ENCODE peak calls at places on chromosomes 3 and 15, in five cellular contexts. T, C, R, E and V are unnamed samples.

GRCh38 chr3:147816770-147817169 is 407.6 kb downstream of the ZIC1 start:
- DNase-seq in T (no peak), C (peak; percentile 43), E (no peak), R (no peak), V (peak; percentile 63)

GRCh38 chr3:57184516-57184915 is 15.3 kb downstream of the HESX1 start:
- DNase-seq in C (no peak), T (no peak), R (no peak), E (no peak), V (no peak)

GRCh38 chr15:89450076-89451006 is 46.0 kb downstream of the RHCG start:
- DNase-seq in R (no peak), T (no peak), C (no peak), E (peak; percentile 79), V (peak; percentile 4)

GRCh38 chr3:13420817-13421755 is 964 bp upstream of the NUP210 start:
- DNase-seq in R (no peak), E (peak; percentile 65), C (no peak), T (peak; percentile 24), V (no peak)

GRCh38 chr3:44729384-44729910 is at the start of gene ZNF501:
- DNase-seq in R (peak; percentile 67), T (peak; percentile 43), C (peak; percentile 95), E (peak; percentile 96), V (peak; percentile 92)

GRCh38 chr15:31327674-31328424 is 1.2 kb downstream of the KLF13 start:
- DNase-seq in C (peak; percentile 63), T (no peak), R (no peak), E (peak; percentile 76), V (peak; percentile 39)

GRCh38 chr3:125461896-125462295 is 58.1 kb downstream of the SNX4 start:
- DNase-seq in R (no peak), C (no peak), T (no peak), E (no peak), V (peak; percentile 5)

GRCh38 chr15:70466895-70467529 is 296.3 kb downstream of the UACA start:
- DNase-seq in T (no peak), R (peak; percentile 26), C (peak; percentile 77), E (peak; percentile 83), V (peak; percentile 73)

GRCh38 chr3:65944252-65944651 is 94.5 kb downstream of the MAGI1 start:
- DNase-seq in R (no peak), C (no peak), E (no peak), T (no peak), V (no peak)

GRCh38 chr15:90035835-90036220 is 34.7 kb downstream of the ZNF710 start:
- DNase-seq in E (no peak), C (no peak), T (no peak), R (no peak), V (no peak)

GRCh38 chr3:71208273-71209095 is 375.0 kb downstream of the FOXP1 start:
- DNase-seq in R (no peak), T (no peak), C (no peak), E (peak; percentile 64), V (peak; percentile 25)

GRCh38 chr3:147939425-147940196 is 530.4 kb downstream of the ZIC1 start:
- DNase-seq in T (no peak), C (no peak), R (no peak), E (no peak), V (no peak)

GRCh38 chr3:136545664-136546266 is 206.4 kb downstream of the STAG1 start:
- DNase-seq in E (no peak), C (peak; percentile 43), R (no peak), T (no peak), V (peak; percentile 48)

GRCh38 chr15:25374143-25374542 is 64.7 kb downstream of the UBE3A start:
- DNase-seq in R (no peak), C (no peak), T (no peak), E (no peak), V (no peak)

GRCh38 chr15:47384316-47384715 is 333.0 kb upstream of the SEMA6D start:
- DNase-seq in C (peak; percentile 92), T (no peak), R (peak; percentile 77), E (no peak), V (peak; percentile 89)

GRCh38 chr3:161914703-161915102 is 418.1 kb downstream of the OTOL1 start:
- DNase-seq in C (peak; percentile 75), R (peak; percentile 30), E (peak; percentile 79), T (no peak), V (peak; percentile 63)

GRCh38 chr3:83426311-83426710 is 1532.5 kb upstream of the CADM2 start:
- DNase-seq in R (no peak), E (no peak), T (no peak), C (no peak), V (no peak)

GRCh38 chr3:191688756-191689433 is 227.9 kb downstream of the PYDC2 start:
- DNase-seq in E (peak; percentile 65), T (no peak), R (no peak), C (no peak), V (no peak)

GRCh38 chr15:74227968-74228722 is 8.0 kb upstream of the CCDC33 start:
- DNase-seq in R (no peak), C (peak; percentile 71), T (no peak), E (peak; percentile 55), V (peak; percentile 34)

GRCh38 chr3:175192536-175192935 is 333.4 kb downstream of the NAALADL2 start:
- DNase-seq in E (no peak), C (peak; percentile 24), R (no peak), T (no peak), V (peak; percentile 25)

GRCh38 chr15:80636675-80637074 is 58.4 kb upstream of the ABHD17C start:
- DNase-seq in R (no peak), T (no peak), C (no peak), E (peak; percentile 61), V (no peak)

GRCh38 chr3:120432105-120432860 is 18.5 kb downstream of the FSTL1 start:
- DNase-seq in R (peak; percentile 77), C (peak; percentile 97), T (no peak), E (peak; percentile 81), V (peak; percentile 97)

GRCh38 chr3:9121366-9121765 is 128.1 kb downstream of the SRGAP3 start:
- DNase-seq in E (no peak), T (no peak), R (no peak), C (no peak), V (no peak)

GRCh38 chr15:89680282-89680873 is 1.2 kb upstream of the PLIN1 start:
- DNase-seq in C (peak; percentile 97), T (no peak), R (no peak), E (no peak), V (peak; percentile 98)

GRCh38 chr15:39140060-39140604 is 440.7 kb upstream of the THBS1 start:
- DNase-seq in R (peak; percentile 95), C (peak; percentile 94), E (no peak), T (no peak), V (peak; percentile 92)

GRCh38 chr3:184175981-184176376 is 1.3 kb downstream of the AP2M1 start:
- DNase-seq in R (no peak), C (no peak), E (no peak), T (no peak), V (no peak)

GRCh38 chr3:184177767-184178306 is 3.2 kb downstream of the AP2M1 start:
- DNase-seq in C (no peak), T (no peak), E (no peak), R (no peak), V (no peak)

GRCh38 chr3:184175506-184175905 is 851 bp downstream of the AP2M1 start:
- DNase-seq in R (no peak), C (no peak), E (peak; percentile 70), T (no peak), V (no peak)

GRCh38 chr3:184177331-184177731 is 2.7 kb downstream of the AP2M1 start:
- DNase-seq in C (peak; percentile 77), T (no peak), R (no peak), E (no peak), V (peak; percentile 52)

GRCh38 chr3:184176377-184177330 is 2.0 kb downstream of the AP2M1 start:
- DNase-seq in R (peak; percentile 88), E (peak; percentile 98), T (no peak), C (peak; percentile 95), V (peak; percentile 92)
- TF ChIP-seq CTCF in R (no peak), E (peak; percentile 26), T (no peak), C (no peak), V (peak; percentile 6)

DNA sequence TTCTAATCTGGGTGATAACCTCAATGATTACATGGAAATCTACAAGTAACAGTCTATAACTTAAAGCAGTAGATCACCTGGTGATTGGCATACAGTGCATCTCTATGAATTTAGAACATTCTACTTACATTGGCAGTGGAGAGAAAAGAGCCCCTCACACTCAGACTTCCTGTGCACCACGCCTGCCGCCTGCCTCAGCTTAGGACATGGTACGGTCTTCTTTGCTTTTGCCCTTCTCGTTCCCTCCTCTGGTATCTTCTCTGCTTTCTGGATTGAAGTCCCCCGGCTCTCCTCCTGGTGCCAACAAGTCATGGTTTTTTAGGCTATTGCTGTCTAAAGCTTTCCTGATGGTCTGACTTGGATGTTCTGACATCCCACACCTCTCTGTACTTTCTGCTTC is 7.9 kb upstream of the KCNMB3 start:
- DNase-seq in R (no peak), C (no peak), E (no peak), T (no peak), V (no peak)
- H3K4me3 ChIP-seq in R (no peak overlapping the region), C (no peak overlapping the region), E (no peak overlapping the region), T (no peak overlapping the region), V (no peak overlapping the region)

GRCh38 chr3:169137076-169137475 is 526.4 kb downstream of the MECOM start:
- DNase-seq in T (no peak), R (no peak), C (no peak), E (no peak), V (no peak)

GRCh38 chr3:169131695-169132464 is 531.6 kb downstream of the MECOM start:
- DNase-seq in C (no peak), E (no peak), R (no peak), T (no peak), V (no peak)

GRCh38 chr3:169137943-169138342 is 525.6 kb downstream of the MECOM start:
- DNase-seq in E (no peak), T (no peak), R (no peak), C (no peak), V (peak; percentile 36)

GRCh38 chr3:169134194-169134593 is 529.3 kb downstream of the MECOM start:
- DNase-seq in C (no peak), E (no peak), R (no peak), T (no peak), V (no peak)

GRCh38 chr3:169133178-169134161 is 530.0 kb downstream of the MECOM start:
- DNase-seq in T (no peak), R (no peak), C (peak; percentile 63), E (no peak), V (peak; percentile 75)
- TF ChIP-seq CTCF in T (peak; percentile 49), R (peak; percentile 54), C (peak; percentile 47), E (peak; percentile 61), V (peak; percentile 57)

DNA sequence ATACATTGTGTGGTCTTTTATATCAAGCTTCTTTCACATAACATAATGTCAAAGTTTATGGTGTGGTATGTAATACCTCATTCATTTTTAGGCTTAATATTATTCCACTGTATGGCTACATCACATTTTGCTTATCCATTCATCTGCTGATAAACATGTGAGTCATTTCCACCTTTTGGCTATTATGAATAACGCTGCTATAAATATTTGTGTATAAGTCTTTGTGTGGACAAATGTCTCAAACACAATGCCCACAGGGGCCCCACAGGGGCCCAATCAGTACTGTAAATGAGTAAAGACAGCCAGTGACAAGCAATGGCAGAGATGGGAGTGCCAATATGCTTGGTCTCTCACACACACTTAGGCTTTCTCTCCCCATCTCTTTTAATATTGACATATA is 54.2 kb downstream of the PIK3R4 start:
- DNase-seq in T (no peak), E (no peak), R (no peak), C (no peak), V (peak; percentile 21)
- H3K4me3 ChIP-seq in T (no peak overlapping the region), E (no peak overlapping the region), R (no peak overlapping the region), C (no peak overlapping the region), V (no peak overlapping the region)

GRCh38 chr3:116610124-116610523 is 99.5 kb upstream of the TUSC7 start:
- DNase-seq in T (no peak), R (no peak), E (no peak), C (no peak), V (no peak)

GRCh38 chr3:116618138-116618537 is 91.4 kb upstream of the TUSC7 start:
- DNase-seq in R (no peak), T (no peak), C (no peak), E (no peak), V (no peak)

GRCh38 chr3:116614795-116615362 is 94.7 kb upstream of the TUSC7 start:
- DNase-seq in R (no peak), T (no peak), E (no peak), C (no peak), V (no peak)
- TF ChIP-seq CTCF in R (peak; percentile 26), T (no peak), E (peak; percentile 75), C (peak; percentile 13), V (no peak)